ENCODE peak calls at places on chromosomes 12 and 14, in nine cellular contexts. H, B, X, U, I, R, G, O and W are unnamed samples. For H3K9me2, the result is how much of the 10 kb centered on the place peaks cover.

GRCh38 chr14:37810094-37810801 is 214.8 kb downstream of the TTC6 start:
- DNase-seq in U (no peak), G (no peak), B (no peak), X (no peak), O (no peak), R (no peak), H (no peak), I (no peak), W (no peak)

GRCh38 chr12:111864935-111865334 is 22.9 kb downstream of the MAPKAPK5 start:
- DNase-seq in O (no peak), G (no peak), I (no peak), U (no peak), X (no peak), H (no peak), R (no peak), B (no peak), W (no peak)

GRCh38 chr14:24665440-24665991 is 31.5 kb upstream of the GZMB start:
- DNase-seq in G (no peak), R (no peak), B (no peak), U (no peak), O (no peak), X (peak), H (no peak), I (no peak), W (peak)

GRCh38 chr12:70217416-70217815 is 25.8 kb upstream of the CNOT2 start:
- DNase-seq in U (no peak), H (no peak), G (no peak), B (no peak), O (no peak), R (peak), X (no peak), I (no peak), W (no peak)

GRCh38 chr12:89335452-89336244 is 16.7 kb downstream of the DUSP6 start:
- DNase-seq in X (no peak), B (peak), G (no peak), R (no peak), H (no peak), O (no peak), U (no peak), I (no peak), W (no peak)

GRCh38 chr12:33605776-33606175 is 166.2 kb upstream of the SYT10 start:
- DNase-seq in O (peak), X (no peak), R (peak), B (peak), H (peak), I (peak), G (no peak), U (no peak), W (peak)

GRCh38 chr14:101721951-101722661 is 39.4 kb upstream of the PPP2R5C start:
- DNase-seq in O (peak), U (no peak), I (no peak), G (peak), X (no peak), B (peak), R (no peak), H (peak), W (no peak)

GRCh38 chr12:50862316-50862715 is 19.6 kb downstream of the TMPRSS12 start:
- DNase-seq in X (no peak), U (no peak), H (peak), I (no peak), B (peak), O (no peak), R (no peak), G (peak), W (no peak)

GRCh38 chr12:11780521-11781101 is 131.1 kb downstream of the ETV6 start:
- DNase-seq in X (peak), G (no peak), O (no peak), I (no peak), U (no peak), H (no peak), R (no peak), B (no peak), W (peak)

GRCh38 chr14:91371011-91371989 is 46.3 kb downstream of the CCDC88C start:
- DNase-seq in R (no peak), G (no peak), O (no peak), H (no peak), U (no peak), I (no peak), B (no peak), X (peak), W (no peak)

GRCh38 chr12:100827901-100828520 is 33.4 kb downstream of the ANO4 start:
- DNase-seq in R (peak), G (no peak), I (peak), B (peak), H (peak), U (peak), O (peak), X (peak), W (peak)

GRCh38 chr14:77868552-77869300 is 68.8 kb downstream of the ADCK1 start:
- DNase-seq in R (no peak), B (no peak), I (no peak), H (no peak), G (no peak), O (no peak), U (no peak), X (no peak), W (no peak)

GRCh38 chr14:29752221-29752923 is 175.3 kb downstream of the PRKD1 start:
- DNase-seq in G (no peak), O (no peak), B (no peak), R (no peak), H (no peak), I (no peak), X (no peak), U (no peak), W (no peak)

GRCh38 chr12:113874999-113875561 is 91.0 kb downstream of the RBM19 start:
- DNase-seq in O (no peak), U (no peak), B (peak), I (no peak), R (no peak), X (no peak), G (no peak), H (peak), W (no peak)

GRCh38 chr12:9634177-9634803 is 26.6 kb upstream of the KLRB1 start:
- DNase-seq in O (peak), I (peak), B (peak), R (peak), G (peak), U (no peak), H (peak), X (peak), W (peak)

GRCh38 chr14:103886304-103887169 is 39.2 kb upstream of the PPP1R13B start:
- DNase-seq in G (no peak), B (no peak), H (no peak), U (no peak), R (peak), O (peak), X (no peak), I (no peak), W (no peak)

GRCh38 chr12:97753332-97753731 is 290.7 kb downstream of the RMST start:
- DNase-seq in O (no peak), U (no peak), R (no peak), B (no peak), H (no peak), I (no peak), G (no peak), X (peak), W (no peak)

GRCh38 chr14:92897922-92898599 is 24.9 kb upstream of the CHGA start:
- DNase-seq in G (no peak), X (no peak), B (peak), O (no peak), I (no peak), R (no peak), U (no peak), H (peak), W (no peak)

GRCh38 chr14:60722836-60723217 is 1.3 kb downstream of the SIX4 start:
- DNase-seq in O (peak), I (no peak), G (no peak), U (no peak), B (no peak), R (peak), H (peak), X (no peak), W (no peak)

GRCh38 chr14:54090274-54090673 is 133.6 kb upstream of the BMP4 start:
- DNase-seq in B (no peak), R (no peak), U (no peak), X (no peak), H (no peak), G (no peak), I (no peak), O (no peak), W (no peak)

GRCh38 chr14:105420141-105420975 is 731 bp downstream of the MTA1 start:
- DNase-seq in U (no peak), B (no peak), G (no peak), R (no peak), I (peak), O (peak), X (no peak), H (no peak), W (peak)

GRCh38 chr14:94918896-94919295 is 149.0 kb upstream of the GSC start:
- DNase-seq in H (peak), I (no peak), B (peak), R (no peak), O (no peak), U (peak), G (no peak), X (no peak), W (no peak)

GRCh38 chr12:107529991-107530390 is 155.6 kb upstream of the PWP1 start:
- DNase-seq in I (no peak), O (no peak), R (no peak), U (no peak), G (no peak), X (no peak), H (no peak), B (no peak), W (no peak)

GRCh38 chr12:77368379-77368778 is 303.0 kb upstream of the E2F7 start:
- DNase-seq in H (no peak), G (no peak), X (no peak), B (no peak), O (no peak), I (no peak), R (no peak), U (no peak), W (no peak)

GRCh38 chr12:77357654-77358053 is 292.3 kb upstream of the E2F7 start:
- DNase-seq in B (peak), R (no peak), I (no peak), G (no peak), H (no peak), O (no peak), X (no peak), U (no peak), W (no peak)

GRCh38 chr12:77366616-77367015 is 301.2 kb upstream of the E2F7 start:
- DNase-seq in O (no peak), B (no peak), H (no peak), U (no peak), R (no peak), X (no peak), I (no peak), G (no peak), W (no peak)

GRCh38 chr12:77364400-77364799 is 299.0 kb upstream of the E2F7 start:
- DNase-seq in B (no peak), R (no peak), G (no peak), H (no peak), U (no peak), I (no peak), O (no peak), X (no peak), W (no peak)

GRCh38 chr12:77362871-77363270 is 297.5 kb upstream of the E2F7 start:
- DNase-seq in I (no peak), H (no peak), O (no peak), B (no peak), R (no peak), X (no peak), U (no peak), G (no peak), W (no peak)
- H3K4me3 ChIP-seq in I (peak), H (no peak), O (peak), B (no peak), R (no peak), X (no peak), U (no peak), G (no peak), W (no peak)

DNA sequence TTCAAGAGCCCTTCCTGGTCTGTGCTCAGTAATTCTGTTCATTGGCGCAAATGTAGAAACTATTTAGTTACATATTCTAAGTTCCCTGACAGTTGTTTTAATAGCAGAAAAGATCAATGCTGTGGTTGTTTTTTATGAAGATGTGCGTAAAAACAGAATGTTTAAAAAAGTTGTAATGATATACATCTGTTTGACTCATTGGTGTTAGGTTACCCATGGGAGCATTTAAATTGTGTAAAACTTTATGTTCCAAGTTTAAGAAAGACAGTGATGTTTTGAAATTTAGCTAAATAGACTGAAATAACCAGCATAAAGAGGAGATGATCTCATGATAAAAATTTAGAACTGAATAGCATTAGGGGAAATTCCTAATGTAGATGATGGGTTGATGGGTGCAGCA is 3.6 kb downstream of the PELI2 start:
- DNase-seq in B (no peak), G (no peak), U (no peak), H (no peak), I (no peak), O (no peak), X (no peak), R (no peak), W (no peak)
- H3K9me2 ChIP-seq in B (under half), G (under half), U (under half), H (under half), I (under half), O (under half), X (under half), R (under half), W (under half)

GRCh38 chr14:33859306-33859705 is 91.6 kb downstream of the EGLN3 start:
- DNase-seq in X (no peak), G (no peak), I (no peak), H (no peak), U (no peak), R (peak), B (no peak), O (no peak), W (no peak)

GRCh38 chr14:33857650-33858049 is 93.2 kb downstream of the EGLN3 start:
- DNase-seq in O (no peak), U (no peak), X (no peak), I (no peak), R (no peak), G (no peak), B (no peak), H (no peak), W (no peak)

GRCh38 chr14:33851366-33851765 is 99.5 kb downstream of the EGLN3 start:
- DNase-seq in O (no peak), B (no peak), R (no peak), G (no peak), X (no peak), U (no peak), I (no peak), H (no peak), W (no peak)

GRCh38 chr14:33851931-33852330 is 98.9 kb downstream of the EGLN3 start:
- DNase-seq in G (no peak), I (no peak), U (no peak), B (no peak), H (no peak), O (peak), R (no peak), X (no peak), W (no peak)

DNA sequence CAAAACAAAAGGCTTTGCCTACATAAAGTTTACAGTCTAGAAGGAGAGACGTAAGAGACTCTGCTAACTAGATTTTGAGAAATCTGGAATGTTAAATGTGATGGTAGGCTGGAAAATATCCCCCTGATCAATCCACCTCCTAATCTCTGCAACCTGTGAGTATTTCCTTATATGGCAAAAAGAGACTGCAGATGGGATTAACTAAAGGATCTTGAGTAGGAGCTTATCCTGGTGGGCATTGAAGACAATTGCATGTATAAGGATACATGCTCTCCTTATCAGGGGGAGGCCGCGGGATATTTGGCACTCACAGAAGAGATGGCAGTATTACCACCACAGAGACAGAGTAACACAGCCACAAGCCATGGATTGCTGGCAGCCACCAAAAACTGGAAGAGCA is 95.2 kb downstream of the EGLN3 start:
- DNase-seq in B (no peak), R (no peak), O (peak), I (no peak), G (no peak), X (no peak), H (no peak), U (no peak), W (no peak)
- H3K4me3 ChIP-seq in B (no peak), R (no peak), O (no peak), I (no peak), G (no peak), X (no peak), H (no peak), U (no peak), W (no peak)

GRCh38 chr14:28742171-28742846 is 24.3 kb upstream of the FOXG1 start:
- DNase-seq in I (no peak), U (no peak), R (no peak), B (peak), O (no peak), G (no peak), X (no peak), H (no peak), W (no peak)
- H3K9me2 ChIP-seq in I (under half), U (under half), R (under half), B (under half), O (under half), G (under half), X (under half), H (under half), W (under half)

DNA sequence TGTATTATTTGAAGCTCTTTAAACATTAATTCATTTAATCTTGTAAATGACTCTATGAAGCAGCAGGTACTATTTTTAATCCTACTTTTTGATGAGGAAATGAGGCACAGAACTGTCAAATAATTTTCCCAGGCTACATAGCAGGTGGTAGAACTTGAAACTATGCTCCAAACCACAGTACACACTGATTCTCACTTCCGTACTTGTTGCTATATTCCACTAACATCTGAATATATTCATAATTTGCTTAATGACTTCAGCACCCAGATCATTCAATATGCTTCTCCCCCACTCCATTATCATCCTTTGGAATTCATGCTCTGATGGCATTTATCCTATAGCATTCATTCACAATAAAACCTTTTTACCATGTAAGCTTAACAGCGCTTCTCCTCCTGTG is 4.9 kb downstream of the ERGIC2 start:
- DNase-seq in I (no peak), X (peak), U (no peak), O (no peak), G (no peak), B (no peak), H (no peak), R (no peak), W (no peak)
- H3K4me3 ChIP-seq in I (no peak), X (peak), U (no peak), O (no peak), G (no peak), B (no peak), H (no peak), R (no peak), W (no peak)

GRCh38 chr12:24860546-24860945 is 88.4 kb downstream of the BCAT1 start:
- DNase-seq in U (no peak), G (no peak), O (no peak), B (no peak), R (no peak), I (no peak), X (no peak), H (no peak), W (no peak)
- H3K9me2 ChIP-seq in U (under half), G (under half), O (under half), B (under half), R (under half), I (under half), X (under half), H (under half), W (under half)

GRCh38 chr12:116278259-116278595 is 734 bp upstream of the MED13L start:
- DNase-seq in H (no peak), O (no peak), X (no peak), U (no peak), G (no peak), I (no peak), B (no peak), R (no peak), W (no peak)
- H3K4me3 ChIP-seq in H (peak), O (peak), X (peak), U (peak), G (peak), I (peak), B (peak), R (no peak), W (peak)